ENCODE peak calls at places on chromosomes 16 and 17, in ten cellular contexts. B, L, T, U, A, P, Q, F, H and N are unnamed samples.

GRCh38 chr17:78716814-78717393 is 65.2 kb downstream of the CYTH1 start:
- DNase-seq in B (peak; percentile 80), L (peak; percentile 36), T (no peak), U (peak; percentile 96), A (no peak), P (peak; percentile 82), Q (no peak), F (peak; percentile 77), H (peak; percentile 81), N (peak; percentile 57)

GRCh38 chr17:63961355-63962207 is 11.1 kb downstream of the SCN4A start:
- DNase-seq in B (peak; percentile 73), L (peak; percentile 99), T (no peak), U (peak; percentile 63), A (peak; percentile 78), P (peak; percentile 80), Q (peak; percentile 29), F (peak; percentile 60), H (peak; percentile 58), N (peak; percentile 98)

GRCh38 chr17:48553837-48554236 is 8.9 kb upstream of the HOXB2 start:
- DNase-seq in B (no peak), L (no peak), T (no peak), U (no peak), A (peak; percentile 41), P (no peak), Q (no peak), F (no peak), H (no peak), N (no peak)

GRCh38 chr16:72723781-72724180 is 324.1 kb downstream of the ZFHX3 start:
- DNase-seq in B (no peak), L (no peak), T (no peak), U (no peak), A (peak; percentile 13), P (no peak), Q (no peak), F (no peak), H (no peak), N (no peak)

GRCh38 chr16:77660311-77660710 is 62.0 kb upstream of the NUDT7 start:
- DNase-seq in B (no peak), L (peak; percentile 74), T (no peak), U (no peak), A (peak; percentile 69), P (no peak), Q (no peak), F (no peak), H (no peak), N (peak; percentile 62)

GRCh38 chr16:87581867-87582220 is 20.5 kb upstream of the JPH3 start:
- DNase-seq in B (no peak), L (no peak), T (peak; percentile 7), U (peak; percentile 56), A (peak; percentile 99), P (no peak), Q (no peak), F (no peak), H (peak; percentile 60), N (no peak)

GRCh38 chr17:48563385-48563838 is 14.7 kb downstream of the HOXB4 start:
- DNase-seq in B (no peak), L (no peak), T (no peak), U (no peak), A (peak; percentile 81), P (no peak), Q (no peak), F (peak; percentile 16), H (no peak), N (no peak)

GRCh38 chr17:17666111-17666714 is 15.0 kb upstream of the RAI1 start:
- DNase-seq in B (peak; percentile 61), L (no peak), T (no peak), U (no peak), A (peak; percentile 45), P (no peak), Q (no peak), F (no peak), H (peak; percentile 55), N (no peak)

GRCh38 chr17:30808785-30809286 is 15.7 kb downstream of the CRLF3 start:
- DNase-seq in B (no peak), L (no peak), T (no peak), U (no peak), A (no peak), P (no peak), Q (no peak), F (no peak), H (no peak), N (no peak)

GRCh38 chr17:45394913-45395568 is 37.6 kb downstream of the ARHGAP27 start:
- DNase-seq in B (peak; percentile 72), L (peak; percentile 97), T (no peak), U (peak; percentile 73), A (peak; percentile 81), P (peak; percentile 75), Q (no peak), F (peak; percentile 70), H (peak; percentile 65), N (peak; percentile 94)

GRCh38 chr17:74427048-74427762 is 4.7 kb upstream of the GPRC5C start:
- DNase-seq in B (peak; percentile 84), L (peak; percentile 36), T (no peak), U (peak; percentile 83), A (no peak), P (peak; percentile 69), Q (no peak), F (peak; percentile 88), H (peak; percentile 85), N (peak; percentile 51)

GRCh38 chr17:49344914-49345313 is 17.1 kb downstream of the ZNF652 start:
- DNase-seq in B (no peak), L (no peak), T (no peak), U (no peak), A (no peak), P (no peak), Q (no peak), F (no peak), H (no peak), N (no peak)

GRCh38 chr16:56994311-56994710 is 5.0 kb downstream of the NLRC5 start:
- DNase-seq in B (no peak), L (no peak), T (no peak), U (no peak), A (no peak), P (no peak), Q (no peak), F (no peak), H (no peak), N (no peak)

GRCh38 chr17:72666519-72666874 is 426.0 kb downstream of the SLC39A11 start:
- DNase-seq in B (no peak), L (peak; percentile 20), T (no peak), U (no peak), A (no peak), P (no peak), Q (no peak), F (no peak), H (no peak), N (no peak)

GRCh38 chr17:4899341-4900230 is at the start of gene C17orf107:
- DNase-seq in B (peak; percentile 93), L (peak; percentile 92), T (no peak), U (peak; percentile 94), A (no peak), P (peak; percentile 95), Q (peak; percentile 96), F (peak; percentile 88), H (peak; percentile 90), N (peak; percentile 81)

GRCh38 chr16:26335236-26335809 is 643.6 kb downstream of the HS3ST4 start:
- DNase-seq in B (no peak), L (no peak), T (no peak), U (no peak), A (no peak), P (no peak), Q (no peak), F (no peak), H (no peak), N (no peak)

GRCh38 chr16:88685156-88686061 is 898 bp downstream of the SNAI3 start:
- DNase-seq in B (no peak), L (peak; percentile 66), T (no peak), U (peak; percentile 56), A (peak; percentile 70), P (peak; percentile 75), Q (peak; percentile 45), F (no peak), H (peak; percentile 50), N (peak; percentile 52)

DNA sequence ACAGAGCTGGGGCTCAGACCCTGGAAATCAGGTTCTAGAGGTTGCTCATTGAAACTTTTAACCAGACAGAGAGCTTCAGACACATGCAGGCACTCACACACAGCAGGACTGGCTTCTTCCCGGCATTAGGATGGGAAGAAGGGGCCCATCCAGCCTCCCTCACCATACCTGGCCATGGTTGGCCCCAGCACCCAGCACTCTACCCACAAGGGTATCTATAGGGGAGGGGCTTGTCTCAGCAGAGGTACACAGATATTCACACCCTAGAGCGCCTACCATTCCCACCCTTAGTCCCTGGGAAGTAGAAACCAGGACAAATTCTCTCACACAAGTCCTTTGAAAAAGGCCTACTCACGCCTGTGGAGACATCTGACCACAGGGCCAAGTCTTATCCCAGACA is 20.5 kb upstream of the CCL2 start:
- DNase-seq in B (no peak), L (no peak), T (no peak), U (no peak), A (no peak), P (no peak), Q (no peak), F (no peak), H (no peak), N (no peak)
- H3K4me1 ChIP-seq in B (no peaks in the 10 kb centered on the region), L (no peaks in the 10 kb centered on the region), T (peaks cover 19% of the 10 kb centered on the region), U (peaks cover 48% of the 10 kb centered on the region), A (no peaks in the 10 kb centered on the region), P (peaks cover 52% of the 10 kb centered on the region), Q (no peaks in the 10 kb centered on the region), F (no peaks in the 10 kb centered on the region), H (peaks cover 28% of the 10 kb centered on the region), N (no peaks in the 10 kb centered on the region)

GRCh38 chr16:24778676-24779075 is 49.2 kb downstream of the TNRC6A start:
- DNase-seq in B (no peak), L (no peak), T (no peak), U (no peak), A (no peak), P (no peak), Q (no peak), F (no peak), H (no peak), N (no peak)
- H3K4me1 ChIP-seq in B (peaks cover 6% of the 10 kb centered on the region), L (no peaks in the 10 kb centered on the region), T (peaks cover 4% of the 10 kb centered on the region), U (peaks cover 48% of the 10 kb centered on the region), A (peaks cover 2% of the 10 kb centered on the region), P (no peaks in the 10 kb centered on the region), Q (no peaks in the 10 kb centered on the region), F (no peaks in the 10 kb centered on the region), H (peaks cover 34% of the 10 kb centered on the region), N (peaks cover 4% of the 10 kb centered on the region)

DNA sequence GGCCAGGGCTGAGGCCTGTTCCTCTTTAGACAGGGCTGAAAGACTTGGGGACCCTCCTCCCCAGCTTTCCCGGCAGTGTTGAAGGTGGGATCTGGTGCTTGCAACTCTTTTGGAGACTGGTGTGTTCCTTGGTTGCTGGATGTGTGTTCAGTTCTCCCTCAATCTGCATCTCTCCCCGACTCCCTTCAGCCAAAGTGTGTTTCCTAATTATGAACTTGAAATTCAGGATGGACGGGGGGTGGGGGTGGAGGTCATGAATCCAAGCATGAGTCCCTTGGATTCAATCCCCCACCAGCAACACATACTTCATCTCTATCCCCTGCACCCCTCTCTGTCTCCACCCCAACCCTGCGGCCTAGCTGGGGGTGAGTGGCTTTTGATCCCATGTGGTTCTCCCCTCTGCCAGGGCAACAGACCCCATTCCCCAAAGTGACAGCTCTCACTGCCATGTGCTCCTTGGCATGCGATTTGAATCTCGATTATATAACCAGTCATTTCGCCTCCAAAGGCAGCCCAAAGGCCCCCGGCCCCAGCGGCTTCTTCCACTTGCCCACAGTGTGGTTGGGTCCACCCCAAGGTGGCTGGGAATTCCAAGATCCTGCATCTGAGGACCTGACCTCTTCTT is 1.3 kb downstream of the ARHGAP23 start:
- DNase-seq in B (no peak), L (no peak), T (no peak), U (no peak), A (peak; percentile 25), P (no peak), Q (no peak), F (no peak), H (no peak), N (no peak)
- H3K4me1 ChIP-seq in B (peaks cover 11% of the 10 kb centered on the region), L (peaks cover 50% of the 10 kb centered on the region), T (peaks cover 17% of the 10 kb centered on the region), U (peaks cover 18% of the 10 kb centered on the region), A (peaks cover 54% of the 10 kb centered on the region), P (peaks cover 43% of the 10 kb centered on the region), Q (peaks cover 9% of the 10 kb centered on the region), F (peaks cover 6% of the 10 kb centered on the region), H (peaks cover 24% of the 10 kb centered on the region), N (peaks cover 20% of the 10 kb centered on the region)

GRCh38 chr17:2082003-2082862 is 27.3 kb downstream of the HIC1 start:
- DNase-seq in B (peak; percentile 33), L (no peak), T (no peak), U (no peak), A (peak; percentile 72), P (no peak), Q (no peak), F (no peak), H (no peak), N (no peak)
- H3K4me1 ChIP-seq in B (peaks cover 40% of the 10 kb centered on the region), L (no peaks in the 10 kb centered on the region), T (peaks cover 31% of the 10 kb centered on the region), U (peaks cover 20% of the 10 kb centered on the region), A (peaks cover 41% of the 10 kb centered on the region), P (peaks cover 40% of the 10 kb centered on the region), Q (peaks cover 3% of the 10 kb centered on the region), F (peaks cover 27% of the 10 kb centered on the region), H (peaks cover 55% of the 10 kb centered on the region), N (no peaks in the 10 kb centered on the region)